ENCODE peak calls at places on chromosomes 3 and 15, in eight cellular contexts. K is substantia nigra; U is EH; H is brain microvascular endothelial cell; S is HT1080; Y is progenitor cell of endocrine pancreas; R is activated CD8-positive, alpha-beta memory T cell treated with anti-CD3 and anti-CD28 coated beads for 48 hours; Z is activated CD4-positive, CD25-positive, alpha-beta regulatory T cell. I is an unnamed sample.

GRCh38 chr15:64950888-64951287 is 38.8 kb downstream of the SPG21 start:
- DNase-seq in K (no peak), U (no peak), H (no peak), S (no peak), Y (no peak), R (no peak), Z (no peak), I (no peak)

GRCh38 chr15:75648156-75649000 is 666 bp downstream of the SNX33 start:
- DNase-seq in K (peak; percentile 59), U (peak; percentile 65), H (no peak), S (no peak), Y (peak; percentile 62), R (no peak), Z (no peak), I (peak; percentile 44)

GRCh38 chr3:48636149-48636548 is 888 bp upstream of the SLC26A6 start:
- DNase-seq in K (no peak), U (peak; percentile 23), H (no peak), S (no peak), Y (no peak), R (no peak), Z (no peak), I (no peak)

GRCh38 chr15:98599911-98600685 is 48.2 kb upstream of the IGF1R start:
- DNase-seq in K (no peak), U (peak; percentile 34), H (peak; percentile 59), S (peak; percentile 32), Y (no peak), R (peak; percentile 3), Z (no peak), I (peak; percentile 81)

GRCh38 chr3:94645790-94646189 is 582.9 kb downstream of the NSUN3 start:
- DNase-seq in K (no peak), U (no peak), H (no peak), S (no peak), Y (no peak), R (no peak), Z (no peak), I (no peak)

GRCh38 chr3:35624698-35625097 is 14.6 kb upstream of the ARPP21 start:
- DNase-seq in K (no peak), U (no peak), H (no peak), S (no peak), Y (no peak), R (no peak), Z (no peak), I (no peak)

GRCh38 chr15:91263632-91264477 is 163.8 kb downstream of the SV2B start:
- DNase-seq in K (peak; percentile 1), U (peak; percentile 51), H (no peak), S (peak; percentile 4), Y (no peak), R (no peak), Z (no peak), I (no peak)

GRCh38 chr3:186644683-186645082 is 4.5 kb downstream of the FETUB start:
- DNase-seq in K (no peak), U (no peak), H (no peak), S (no peak), Y (no peak), R (no peak), Z (no peak), I (no peak)

GRCh38 chr3:58973796-58974195 is 76.0 kb downstream of the CFAP20DC start:
- DNase-seq in K (no peak), U (peak; percentile 39), H (peak; percentile 86), S (peak; percentile 79), Y (no peak), R (no peak), Z (no peak), I (peak; percentile 61)

GRCh38 chr15:93029613-93030429 is 59.2 kb downstream of the RGMA start:
- DNase-seq in K (no peak), U (peak; percentile 42), H (peak; percentile 16), S (no peak), Y (no peak), R (no peak), Z (no peak), I (peak; percentile 27)

GRCh38 chr15:96345560-96346389 is 15.3 kb downstream of the NR2F2 start:
- DNase-seq in K (peak; percentile 79), U (peak; percentile 67), H (peak; percentile 57), S (no peak), Y (no peak), R (no peak), Z (no peak), I (peak; percentile 94)

GRCh38 chr3:189355115-189355480 is 183.3 kb downstream of the TPRG1 start:
- DNase-seq in K (no peak), U (no peak), H (no peak), S (no peak), Y (no peak), R (no peak), Z (no peak), I (no peak)

GRCh38 chr3:9151240-9151639 is 98.2 kb downstream of the SRGAP3 start:
- DNase-seq in K (no peak), U (peak; percentile 49), H (no peak), S (peak; percentile 34), Y (no peak), R (no peak), Z (no peak), I (no peak)

GRCh38 chr15:69562564-69562963 is 109.9 kb downstream of the RPLP1 start:
- DNase-seq in K (no peak), U (no peak), H (no peak), S (no peak), Y (no peak), R (no peak), Z (no peak), I (no peak)

GRCh38 chr3:187264051-187264450 is 27.5 kb downstream of the MASP1 start:
- DNase-seq in K (no peak), U (peak; percentile 95), H (peak; percentile 76), S (no peak), Y (no peak), R (no peak), Z (no peak), I (peak; percentile 79)

GRCh38 chr3:4995500-4996053 is 16.3 kb downstream of the BHLHE40 start:
- DNase-seq in K (no peak), U (peak; percentile 81), H (peak; percentile 77), S (peak; percentile 91), Y (no peak), R (no peak), Z (no peak), I (peak; percentile 87)

GRCh38 chr15:91257755-91258435 is 157.8 kb downstream of the SV2B start:
- DNase-seq in K (no peak), U (no peak), H (no peak), S (no peak), Y (no peak), R (no peak), Z (no peak), I (no peak)

GRCh38 chr3:48561045-48561736 is 2.4 kb downstream of the UCN2 start:
- DNase-seq in K (peak; percentile 13), U (peak; percentile 83), H (peak; percentile 42), S (peak; percentile 90), Y (peak; percentile 56), R (no peak), Z (no peak), I (peak; percentile 63)

GRCh38 chr15:22952826-22953579 is 27.2 kb downstream of the CYFIP1 start:
- DNase-seq in K (no peak), U (no peak), H (no peak), S (no peak), Y (no peak), R (no peak), Z (no peak), I (no peak)